ENCODE peak calls at places on chromosomes 2 and 18, in eight cellular contexts. O, W, I, K, P, Z, X and A are unnamed samples.
A peak's percentile ranks its signal among the peaks of the same experiment; 100 is the strongest.

GRCh38 chr2:227853765-227854271 is 17.6 kb upstream of the DAW1 start:
- DNase-seq in O (no peak), W (no peak), I (no peak), K (no peak), P (no peak), Z (no peak), X (no peak), A (no peak)

GRCh38 chr2:199775297-199775696 is 75.7 kb downstream of the FTCDNL1 start:
- DNase-seq in O (peak; percentile 14), W (no peak), I (no peak), K (no peak), P (no peak), Z (no peak), X (no peak), A (no peak)

GRCh38 chr2:231717281-231718180 is 9.2 kb downstream of the PTMA start:
- DNase-seq in O (no peak), W (no peak), I (no peak), K (peak; percentile 96), P (peak; percentile 50), Z (no peak), X (peak; percentile 48), A (peak; percentile 51)

GRCh38 chr2:108998911-108999310 is 9.9 kb upstream of the EDAR start:
- DNase-seq in O (no peak), W (no peak), I (no peak), K (no peak), P (no peak), Z (no peak), X (no peak), A (no peak)

GRCh38 chr2:237282568-237283128 is 131.3 kb downstream of the COL6A3 start:
- DNase-seq in O (no peak), W (no peak), I (no peak), K (no peak), P (no peak), Z (no peak), X (no peak), A (no peak)

GRCh38 chr2:176769021-176769420 is 443.6 kb upstream of the HNRNPA3 start:
- DNase-seq in O (no peak), W (no peak), I (no peak), K (peak; percentile 79), P (no peak), Z (no peak), X (no peak), A (no peak)

GRCh38 chr18:45019469-45019868 is 338.8 kb downstream of the SETBP1 start:
- DNase-seq in O (no peak), W (no peak), I (no peak), K (no peak), P (no peak), Z (no peak), X (no peak), A (no peak)

GRCh38 chr2:227783404-227784138 is 30.1 kb upstream of the CCL20 start:
- DNase-seq in O (no peak), W (no peak), I (no peak), K (no peak), P (no peak), Z (no peak), X (no peak), A (no peak)

GRCh38 chr2:218027426-218028188 is 24.8 kb upstream of the TNS1 start:
- DNase-seq in O (peak; percentile 8), W (peak; percentile 43), I (no peak), K (no peak), P (no peak), Z (no peak), X (peak; percentile 13), A (peak; percentile 22)

GRCh38 chr2:26986576-26986975 is 16.1 kb downstream of the MAPRE3 start:
- DNase-seq in O (no peak), W (no peak), I (no peak), K (no peak), P (no peak), Z (no peak), X (no peak), A (no peak)

GRCh38 chr2:38740851-38741541 is 10.2 kb downstream of the SRSF7 start:
- DNase-seq in O (no peak), W (peak; percentile 77), I (peak; percentile 62), K (peak; percentile 55), P (no peak), Z (no peak), X (no peak), A (peak; percentile 49)

GRCh38 chr18:45361148-45361851 is 254.0 kb upstream of the SLC14A2 start:
- DNase-seq in O (no peak), W (no peak), I (no peak), K (no peak), P (no peak), Z (no peak), X (no peak), A (no peak)

GRCh38 chr2:218282173-218282991 is 9.9 kb downstream of the TMBIM1 start:
- DNase-seq in O (peak; percentile 84), W (peak; percentile 87), I (peak; percentile 64), K (no peak), P (no peak), Z (no peak), X (peak; percentile 73), A (peak; percentile 43)

GRCh38 chr2:171433763-171434670 is at the start of the genes DCAF17 and METTL8:
- DNase-seq in O (peak; percentile 94), W (peak; percentile 98), I (peak; percentile 97), K (peak; percentile 99), P (peak; percentile 97), Z (peak; percentile 97), X (peak; percentile 96), A (peak; percentile 98)

GRCh38 chr18:10707294-10707693 is 181.5 kb downstream of the NAPG start:
- DNase-seq in O (no peak), W (no peak), I (no peak), K (no peak), P (no peak), Z (no peak), X (no peak), A (no peak)

GRCh38 chr2:219870023-219870422 is 242.6 kb downstream of the SLC4A3 start:
- DNase-seq in O (no peak), W (no peak), I (no peak), K (no peak), P (no peak), Z (no peak), X (no peak), A (no peak)

GRCh38 chr2:219868635-219869034 is 241.2 kb downstream of the SLC4A3 start:
- DNase-seq in O (no peak), W (no peak), I (no peak), K (no peak), P (no peak), Z (no peak), X (no peak), A (no peak)

DNA sequence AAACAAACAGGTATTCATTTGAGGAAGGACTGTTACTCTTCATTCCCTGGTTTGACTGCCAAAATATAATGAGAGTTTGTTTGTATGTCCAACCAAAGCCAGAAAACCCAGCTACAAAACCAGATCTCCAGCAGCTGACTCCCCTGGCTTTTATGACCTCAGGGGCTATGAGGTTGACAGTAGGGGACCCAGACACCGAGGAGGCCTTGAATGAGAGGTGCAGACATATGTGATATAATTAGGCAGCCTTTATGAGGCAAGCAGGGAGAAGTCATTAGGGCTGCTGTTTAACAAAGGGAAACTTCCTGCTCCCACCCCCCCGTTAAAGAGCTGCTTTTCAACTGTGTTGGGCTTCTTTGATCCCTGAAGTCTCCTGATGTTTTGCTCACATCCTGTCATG is 236.7 kb downstream of the SLC4A3 start:
- DNase-seq in O (no peak), W (no peak), I (no peak), K (no peak), P (no peak), Z (no peak), X (no peak), A (no peak)
- H3K4me1 ChIP-seq in O (no peaks in the 10 kb centered on the region), W (no peaks in the 10 kb centered on the region), I (no peaks in the 10 kb centered on the region), K (no peaks in the 10 kb centered on the region), P (no peaks in the 10 kb centered on the region), Z (no peaks in the 10 kb centered on the region), X (no peaks in the 10 kb centered on the region), A (no peaks in the 10 kb centered on the region)

GRCh38 chr2:45741451-45741850 is 90.0 kb downstream of the PRKCE start:
- DNase-seq in O (peak; percentile 77), W (no peak), I (no peak), K (no peak), P (no peak), Z (no peak), X (no peak), A (no peak)
- H3K4me1 ChIP-seq in O (peaks cover 14% of the 10 kb centered on the region), W (peaks cover 2% of the 10 kb centered on the region), I (peaks cover 6% of the 10 kb centered on the region), K (peaks cover 59% of the 10 kb centered on the region), P (peaks cover 18% of the 10 kb centered on the region), Z (peaks cover 44% of the 10 kb centered on the region), X (peaks cover 17% of the 10 kb centered on the region), A (no peaks in the 10 kb centered on the region)

GRCh38 chr2:127650785-127651380 is 4.9 kb downstream of the GPR17 start:
- DNase-seq in O (no peak), W (no peak), I (no peak), K (no peak), P (peak; percentile 48), Z (no peak), X (no peak), A (no peak)

GRCh38 chr2:127653421-127654083 is 7.6 kb downstream of the GPR17 start:
- DNase-seq in O (no peak), W (no peak), I (no peak), K (no peak), P (no peak), Z (no peak), X (no peak), A (no peak)

GRCh38 chr2:127652786-127653357 is 6.9 kb downstream of the GPR17 start:
- DNase-seq in O (no peak), W (no peak), I (no peak), K (no peak), P (peak; percentile 35), Z (no peak), X (no peak), A (no peak)

GRCh38 chr2:127651381-127651809 is 5.4 kb downstream of the GPR17 start:
- DNase-seq in O (no peak), W (no peak), I (no peak), K (no peak), P (peak; percentile 42), Z (no peak), X (no peak), A (no peak)

GRCh38 chr2:127651987-127652550 is 6.1 kb downstream of the GPR17 start:
- DNase-seq in O (peak; percentile 35), W (no peak), I (no peak), K (no peak), P (peak; percentile 46), Z (peak; percentile 71), X (peak; percentile 56), A (no peak)
- H3K4me1 ChIP-seq in O (peaks cover 22% of the 10 kb centered on the region), W (no peaks in the 10 kb centered on the region), I (peaks cover 14% of the 10 kb centered on the region), K (no peaks in the 10 kb centered on the region), P (peaks cover 6% of the 10 kb centered on the region), Z (peaks cover 73% of the 10 kb centered on the region), X (peaks cover 5% of the 10 kb centered on the region), A (peaks cover 6% of the 10 kb centered on the region)

DNA sequence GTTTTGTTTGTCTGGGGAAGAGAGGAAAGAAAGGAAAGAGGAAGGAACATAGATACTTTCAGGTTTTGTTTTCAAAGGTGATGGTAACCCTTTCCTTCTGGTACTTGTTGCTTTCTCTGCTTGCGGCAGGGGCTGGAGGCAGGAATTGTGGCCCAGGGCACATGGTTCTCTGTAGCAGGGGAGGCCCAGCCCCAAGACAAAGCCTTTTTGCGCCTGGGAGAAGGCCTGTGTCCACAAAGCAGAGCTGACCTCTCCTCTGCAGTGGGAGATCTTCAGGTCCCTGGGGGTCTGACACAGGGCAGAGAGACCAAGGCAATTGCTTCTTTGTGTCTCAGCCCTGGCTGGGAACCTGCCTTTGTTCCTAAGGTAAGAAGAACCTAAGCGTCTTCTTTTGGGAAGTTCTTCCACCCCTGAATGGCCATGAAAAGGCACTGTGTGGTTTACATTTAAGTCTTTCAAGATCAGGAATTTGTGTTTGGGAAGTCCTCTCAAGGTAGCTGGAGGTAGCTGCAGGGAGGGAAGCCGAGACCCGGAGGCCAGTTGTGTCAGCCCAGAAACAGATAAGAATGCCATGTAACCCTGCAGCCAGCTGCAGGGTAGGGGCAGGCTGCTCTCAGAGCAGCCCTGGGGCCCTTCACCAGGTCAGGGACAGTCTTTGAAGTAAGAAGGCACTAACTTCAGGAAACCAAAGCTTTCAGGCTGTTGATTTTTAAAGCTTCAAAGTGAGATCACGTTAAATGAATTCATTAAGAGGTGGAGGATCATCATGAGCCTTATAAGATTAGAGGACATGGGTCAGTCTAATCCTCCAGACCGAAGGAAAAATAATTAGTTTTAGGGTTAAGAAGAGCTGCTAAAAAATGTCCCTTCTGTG is 119.3 kb downstream of the STPG4 start:
- DNase-seq in O (no peak), W (no peak), I (no peak), K (no peak), P (peak; percentile 48), Z (no peak), X (no peak), A (peak; percentile 87)
- H3K4me1 ChIP-seq in O (peaks cover 79% of the 10 kb centered on the region), W (no peaks in the 10 kb centered on the region), I (peaks cover 43% of the 10 kb centered on the region), K (peaks cover 4% of the 10 kb centered on the region), P (peaks cover 17% of the 10 kb centered on the region), Z (peaks cover 77% of the 10 kb centered on the region), X (peaks cover 90% of the 10 kb centered on the region), A (peaks cover 88% of the 10 kb centered on the region)